ENCODE peak calls at places on chromosomes 13 and 19, in five cellular contexts. Q, U, S, L and D are unnamed samples.

GRCh38 chr13:30322428-30322827 is 15.1 kb upstream of the KATNAL1 start:
- DNase-seq in S (no peak), U (no peak), L (no peak), Q (no peak), D (no peak)

GRCh38 chr13:50456111-50456510 is 387.4 kb downstream of the DLEU7 start:
- DNase-seq in L (no peak), S (no peak), U (no peak), Q (no peak), D (no peak)

GRCh38 chr19:51742736-51743288 is 8.9 kb downstream of the FPR1 start:
- DNase-seq in U (no peak), S (no peak), L (no peak), Q (no peak), D (peak)

GRCh38 chr19:50493171-50493570 is 16.5 kb upstream of the GARIN5A start:
- DNase-seq in U (no peak), Q (no peak), S (no peak), L (no peak), D (no peak)

GRCh38 chr13:26558912-26559485 is 1.5 kb downstream of the WASF3 start:
- DNase-seq in Q (no peak), L (no peak), S (no peak), U (peak), D (peak)

GRCh38 chr13:94305033-94305432 is 174.4 kb downstream of the DCT start:
- DNase-seq in L (no peak), U (no peak), Q (no peak), S (no peak), D (no peak)

GRCh38 chr13:40343550-40344269 is 322.7 kb downstream of the FOXO1 start:
- DNase-seq in S (no peak), U (no peak), L (no peak), Q (no peak), D (no peak)

GRCh38 chr13:110689041-110689440 is 16.9 kb downstream of the CARS2 start:
- DNase-seq in S (no peak), Q (no peak), U (no peak), L (no peak), D (no peak)

GRCh38 chr19:35206379-35206778 is 22.2 kb downstream of the FAM187B start:
- DNase-seq in L (no peak), S (no peak), U (no peak), Q (no peak), D (peak)

GRCh38 chr13:112066624-112067004 is 335 bp upstream of the SOX1 start:
- DNase-seq in L (peak), U (peak), Q (no peak), S (no peak), D (peak)

GRCh38 chr19:1494115-1494815 is 3.3 kb downstream of the REEP6 start:
- DNase-seq in Q (no peak), L (no peak), S (no peak), U (no peak), D (no peak)

GRCh38 chr19:45171211-45171623 is 6.8 kb downstream of the TRAPPC6A start:
- DNase-seq in S (no peak), Q (no peak), U (no peak), L (peak), D (peak)

GRCh38 chr13:29140277-29140676 is 320.1 kb downstream of the MTUS2 start:
- DNase-seq in U (no peak), L (no peak), Q (no peak), S (no peak), D (no peak)

GRCh38 chr13:40189885-40190655 is 476.4 kb downstream of the FOXO1 start:
- DNase-seq in U (peak), L (no peak), S (no peak), Q (no peak), D (no peak)

GRCh38 chr19:34713262-34713637 is 20.8 kb upstream of the ZNF181 start:
- DNase-seq in S (no peak), U (no peak), L (no peak), Q (no peak), D (no peak)

GRCh38 chr19:19274146-19274545 is 1.0 kb upstream of the TM6SF2 start:
- DNase-seq in U (peak), S (no peak), L (no peak), Q (no peak), D (no peak)

GRCh38 chr19:45766293-45766918 is 2.6 kb downstream of the SIX5 start:
- DNase-seq in L (no peak), U (no peak), S (no peak), Q (no peak), D (no peak)

GRCh38 chr19:12985049-12985776 is 10.1 kb upstream of the NFIX start:
- DNase-seq in L (no peak), U (no peak), S (peak), Q (no peak), D (no peak)